ENCODE peak calls at places on chromosomes 4 and X, in four cellular contexts. H is A549, F is H1, M is HepG2. N is an unnamed sample.

GRCh38 chr4:70903282-70903603 is 1.1 kb downstream of the MOB1B start:
- DNase-seq in H (no peak), F (no peak), M (no peak), N (peak)

GRCh38 chrX:110759785-110760184 is 35.8 kb downstream of the CHRDL1 start:
- DNase-seq in H (no peak), F (no peak), M (no peak), N (no peak)

GRCh38 chr4:141036786-141037185 is 96.5 kb downstream of the RNF150 start:
- DNase-seq in H (no peak), F (no peak), M (no peak), N (no peak)

GRCh38 chr4:112145820-112146813 is 863 bp downstream of the FAM241A start:
- DNase-seq in H (peak), F (peak), M (no peak), N (peak)

GRCh38 chr4:134777626-134778025 is 576.0 kb upstream of the PABPC4L start:
- DNase-seq in H (no peak), F (no peak), M (no peak), N (no peak)

GRCh38 chr4:99636422-99636821 is 21.2 kb downstream of the C4orf54 start:
- DNase-seq in H (no peak), F (no peak), M (no peak), N (no peak)

GRCh38 chr4:25449270-25449669 is 72.2 kb downstream of the ANAPC4 start:
- DNase-seq in H (no peak), F (no peak), M (no peak), N (no peak)

GRCh38 chrX:102950908-102951866 is 14.1 kb downstream of the RAB40AL start:
- DNase-seq in H (peak), F (peak), M (peak), N (peak)

GRCh38 chrX:77431227-77431626 is 16.0 kb upstream of the FGF16 start:
- DNase-seq in H (no peak), F (no peak), M (no peak), N (peak)

GRCh38 chr4:122996350-122996749 is 74.0 kb upstream of the NUDT6 start:
- DNase-seq in H (no peak), F (no peak), M (no peak), N (no peak)

GRCh38 chrX:46865281-46865680 is 28.4 kb downstream of the RP2 start:
- DNase-seq in H (peak), F (no peak), M (peak), N (no peak)

DNA sequence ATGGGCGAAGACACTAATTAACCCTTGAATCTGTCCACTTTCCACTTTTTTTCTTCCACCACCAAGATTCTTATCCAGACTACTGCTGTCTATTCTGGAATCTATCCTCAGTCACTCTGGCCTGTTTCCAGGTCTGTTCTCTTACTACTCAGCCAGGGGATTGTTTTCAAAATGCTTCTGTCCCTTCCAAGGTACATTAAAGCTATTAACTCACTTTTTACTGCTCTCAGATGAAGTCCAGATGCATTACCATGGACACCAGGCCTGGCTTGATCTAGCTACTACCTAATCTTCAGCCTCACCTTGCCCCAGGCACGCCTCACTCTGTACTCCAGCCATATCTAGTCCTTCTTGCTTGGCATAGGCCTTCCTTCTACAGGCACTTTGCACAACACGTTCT is 66.4 kb downstream of the GALNT7 start:
- DNase-seq in H (no peak), F (no peak), M (no peak), N (no peak)
- TF ChIP-seq RNF2 in H (no peak), F (no peak), M (no peak), N (no peak)

GRCh38 chr4:47913328-47913727 is 1.1 kb downstream of the NFXL1 start:
- DNase-seq in H (no peak), F (no peak), M (peak), N (no peak)
- TF ChIP-seq RNF2 in H (no peak), F (no peak), M (no peak), N (no peak)

DNA sequence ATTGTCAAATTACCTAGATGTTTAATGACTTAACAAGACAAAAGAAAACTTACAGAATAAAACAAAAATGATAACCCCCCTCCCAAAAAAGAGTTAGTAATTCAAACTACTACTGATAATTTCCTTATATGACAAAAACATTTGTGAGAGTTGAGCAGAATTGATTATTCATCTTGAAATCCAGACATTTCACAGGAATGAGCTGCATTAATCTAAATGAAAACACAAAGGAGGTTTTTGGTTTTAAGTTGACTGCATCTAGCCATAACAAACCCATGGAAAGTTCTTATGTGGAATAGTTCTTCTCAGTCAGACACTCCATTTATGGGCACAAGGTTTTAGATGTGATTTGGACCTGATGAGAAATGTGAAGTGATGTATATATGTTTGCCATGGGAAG is 95.5 kb downstream of the VCX2 start:
- DNase-seq in H (no peak), F (no peak), M (no peak), N (no peak)
- TF ChIP-seq RNF2 in H (no peak), F (no peak), M (no peak), N (no peak)

GRCh38 chr4:28167411-28167810 is 1306.8 kb downstream of the STIM2 start:
- DNase-seq in H (no peak), F (no peak), M (no peak), N (no peak)
- TF ChIP-seq RNF2 in H (no peak), F (no peak), M (no peak), N (no peak)

GRCh38 chrX:25154168-25154567 is 138.4 kb upstream of the ARX start:
- DNase-seq in H (no peak), F (no peak), M (no peak), N (no peak)

GRCh38 chrX:25158635-25159034 is 142.9 kb upstream of the ARX start:
- DNase-seq in H (no peak), F (no peak), M (no peak), N (no peak)

GRCh38 chrX:25151749-25152148 is 136.0 kb upstream of the ARX start:
- DNase-seq in H (no peak), F (no peak), M (no peak), N (no peak)

GRCh38 chrX:25156323-25156722 is 140.6 kb upstream of the ARX start:
- DNase-seq in H (no peak), F (no peak), M (no peak), N (no peak)
- TF ChIP-seq RNF2 in H (no peak), F (no peak), M (no peak), N (no peak)

DNA sequence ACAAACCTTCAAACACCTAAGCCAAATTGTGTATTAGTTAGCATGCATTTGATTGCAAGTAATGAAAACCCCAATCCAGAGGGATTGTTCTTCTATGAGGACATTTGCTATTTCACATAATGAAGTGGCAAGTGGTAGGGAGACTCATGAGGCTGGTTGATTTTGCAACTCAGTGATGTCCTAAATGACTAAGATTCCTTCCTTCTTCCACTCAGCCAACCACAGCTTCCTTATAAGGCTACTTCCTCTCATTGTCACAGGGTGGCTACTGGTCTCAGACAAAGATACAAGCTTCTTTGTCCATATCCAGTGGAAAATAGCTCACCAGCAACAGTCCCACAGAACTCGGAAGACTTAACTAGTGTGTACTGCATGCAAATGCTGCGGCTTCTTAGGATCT is 5.3 kb upstream of the OTC start:
- DNase-seq in H (no peak), F (no peak), M (no peak), N (no peak)
- TF ChIP-seq RNF2 in H (no peak), F (no peak), M (no peak), N (no peak)

DNA sequence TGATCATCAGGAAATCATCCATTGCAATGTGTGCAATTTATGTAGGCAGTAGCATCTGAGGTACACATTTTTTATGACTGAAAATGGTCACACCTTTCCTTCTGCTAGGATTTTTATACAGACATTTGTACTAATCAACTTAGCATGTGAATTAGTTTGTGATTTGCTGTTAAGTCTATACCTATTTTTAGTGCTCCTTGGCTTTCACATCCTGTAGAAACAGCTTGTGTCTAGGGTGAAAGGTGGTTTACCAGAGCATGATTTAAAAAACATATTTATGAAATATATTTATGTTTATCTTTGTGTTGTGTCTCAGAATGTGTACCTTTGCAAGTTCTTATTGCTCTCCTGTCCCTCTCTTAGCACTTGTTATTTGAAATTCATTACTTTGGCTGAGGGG is 916.0 kb downstream of the TECRL start:
- DNase-seq in H (no peak), F (no peak), M (no peak), N (no peak)
- TF ChIP-seq RNF2 in H (no peak), F (no peak), M (no peak), N (no peak)

GRCh38 chrX:51463322-51463721 is 33.1 kb downstream of the NUDT11 start:
- DNase-seq in H (no peak), F (no peak), M (no peak), N (no peak)
- TF ChIP-seq RNF2 in H (no peak), F (no peak), M (no peak), N (no peak)